ENCODE peak calls at places on chromosomes 4 and X, in four cellular contexts. V is dorsolateral prefrontal cortex, N is PC-3, Z is foreskin fibroblast. Y is an unnamed sample.

GRCh38 chrX:45515262-45516215 is 314.9 kb upstream of the DIPK2B start:
- DNase-seq in V (no peak), N (peak; percentile 97), Z (peak; percentile 93), Y (no peak)

GRCh38 chr4:89519771-89520170 is 212.2 kb upstream of the GPRIN3 start:
- DNase-seq in V (no peak), N (no peak), Z (no peak), Y (no peak)

GRCh38 chr4:7675612-7676320 is 241.0 kb upstream of the PSAPL1 start:
- DNase-seq in V (no peak), N (no peak), Z (no peak), Y (no peak)

GRCh38 chr4:27514711-27515110 is 654.1 kb downstream of the STIM2 start:
- DNase-seq in V (no peak), N (peak; percentile 48), Z (no peak), Y (no peak)

GRCh38 chr4:10077101-10077491 is 39.5 kb downstream of the WDR1 start:
- DNase-seq in V (no peak), N (no peak), Z (no peak), Y (no peak)

GRCh38 chr4:22220965-22221364 is 272.4 kb upstream of the KCNIP4 start:
- DNase-seq in V (no peak), N (no peak), Z (no peak), Y (no peak)

GRCh38 chr4:898869-899555 is 33.1 kb downstream of the GAK start:
- DNase-seq in V (peak; percentile 86), N (no peak), Z (no peak), Y (no peak)

GRCh38 chr4:109921384-109921808 is 8.7 kb downstream of the EGF start:
- DNase-seq in V (no peak), N (peak; percentile 84), Z (peak; percentile 80), Y (no peak)

GRCh38 chr4:139988863-139989765 is 164.9 kb downstream of the MAML3 start:
- DNase-seq in V (no peak), N (peak; percentile 94), Z (peak; percentile 96), Y (no peak)

GRCh38 chr4:24003926-24004325 is 114.1 kb upstream of the PPARGC1A start:
- DNase-seq in V (no peak), N (no peak), Z (peak; percentile 20), Y (no peak)

GRCh38 chr4:185205697-185206342 is 2.0 kb upstream of the CFAP97 start:
- DNase-seq in V (no peak), N (no peak), Z (no peak), Y (no peak)

GRCh38 chr4:185201983-185202962 is 1.5 kb downstream of the CFAP97 start:
- DNase-seq in V (no peak), N (no peak), Z (peak; percentile 51), Y (no peak)

GRCh38 chr4:185204238-185204910 is 574 bp upstream of the CFAP97 start:
- DNase-seq in V (no peak), N (peak; percentile 41), Z (peak; percentile 47), Y (no peak)

GRCh38 chr4:185202984-185203379 is 818 bp downstream of the CFAP97 start:
- DNase-seq in V (no peak), N (no peak), Z (no peak), Y (no peak)

DNA sequence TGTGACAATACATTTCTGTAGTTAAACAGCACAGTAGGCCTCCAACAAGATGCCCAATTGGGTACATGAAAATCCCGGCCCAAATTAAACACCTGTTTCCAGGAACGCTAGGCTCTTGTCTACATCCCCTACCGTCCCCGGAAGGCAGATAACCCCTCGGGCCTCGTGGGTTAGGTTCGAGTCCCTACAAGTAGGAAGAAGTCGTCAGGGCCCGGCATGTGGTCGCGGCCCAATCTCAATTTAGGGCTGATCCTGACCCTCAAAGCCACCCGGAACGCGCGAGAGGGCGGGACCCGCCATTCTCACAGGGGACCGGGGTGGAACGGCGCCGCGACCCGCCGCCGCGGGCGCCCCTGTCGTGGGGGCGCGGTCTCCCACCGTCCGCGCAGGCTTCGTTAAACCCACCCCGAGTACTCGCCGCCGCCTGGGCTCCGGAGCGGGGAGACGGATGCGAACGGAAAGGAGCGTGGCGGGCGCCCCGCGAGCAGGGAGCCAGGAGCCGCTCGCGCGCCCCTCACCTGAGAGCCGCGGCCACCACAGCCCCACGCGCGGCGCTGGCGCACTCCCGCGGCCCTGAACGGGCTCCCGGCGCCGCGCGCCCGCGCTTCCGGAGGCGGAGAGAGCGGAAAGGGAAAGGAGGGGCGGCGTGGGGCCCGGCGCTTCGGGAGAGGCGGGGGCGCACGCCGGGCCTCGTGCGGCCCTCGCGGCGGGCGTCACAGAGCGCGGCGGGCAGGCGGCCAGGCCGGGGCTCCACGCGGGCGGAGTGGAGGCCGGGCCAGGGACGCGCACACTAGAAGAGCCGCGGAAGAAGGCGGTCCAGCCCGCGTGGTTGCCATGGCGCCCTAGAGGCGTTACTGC is at the start of gene CFAP97:
- DNase-seq in V (peak; percentile 86), N (peak; percentile 77), Z (peak; percentile 97), Y (peak; percentile 82)
- TF ChIP-seq CTCF in V (peak; percentile 49), N (no peak), Z (no peak), Y (no peak)

DNA sequence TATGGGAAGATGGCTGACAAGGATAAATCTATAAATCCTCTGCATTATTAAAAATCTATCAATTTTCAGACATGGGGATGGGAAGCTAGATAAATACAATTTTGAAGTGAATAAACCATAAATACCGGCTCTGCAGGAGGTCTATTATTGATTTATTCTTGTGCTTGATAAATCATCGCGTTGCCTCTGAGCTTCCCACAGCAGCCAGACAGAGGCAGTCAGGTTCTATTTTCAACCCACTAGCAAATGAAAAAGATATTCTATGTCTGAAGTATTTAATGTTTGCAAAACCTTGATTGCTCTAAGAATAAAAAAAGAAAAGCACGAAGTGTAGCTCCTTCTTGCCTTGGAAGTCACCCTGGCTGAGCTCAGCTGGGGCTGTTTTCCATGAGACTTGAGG is 216.2 kb downstream of the DHRSX start:
- DNase-seq in V (no peak), N (no peak), Z (peak; percentile 50), Y (no peak)
- TF ChIP-seq CTCF in V (no peak), N (no peak), Z (no peak), Y (no peak)

GRCh38 chr4:158896459-158897238 is 127.8 kb downstream of the FNIP2 start:
- DNase-seq in V (no peak), N (no peak), Z (no peak), Y (no peak)

GRCh38 chr4:158894826-158895225 is 126.0 kb downstream of the FNIP2 start:
- DNase-seq in V (peak; percentile 17), N (no peak), Z (no peak), Y (no peak)

GRCh38 chr4:158890294-158890693 is 121.5 kb downstream of the FNIP2 start:
- DNase-seq in V (no peak), N (no peak), Z (no peak), Y (no peak)

GRCh38 chr4:158891256-158891655 is 122.4 kb downstream of the FNIP2 start:
- DNase-seq in V (no peak), N (no peak), Z (no peak), Y (no peak)

DNA sequence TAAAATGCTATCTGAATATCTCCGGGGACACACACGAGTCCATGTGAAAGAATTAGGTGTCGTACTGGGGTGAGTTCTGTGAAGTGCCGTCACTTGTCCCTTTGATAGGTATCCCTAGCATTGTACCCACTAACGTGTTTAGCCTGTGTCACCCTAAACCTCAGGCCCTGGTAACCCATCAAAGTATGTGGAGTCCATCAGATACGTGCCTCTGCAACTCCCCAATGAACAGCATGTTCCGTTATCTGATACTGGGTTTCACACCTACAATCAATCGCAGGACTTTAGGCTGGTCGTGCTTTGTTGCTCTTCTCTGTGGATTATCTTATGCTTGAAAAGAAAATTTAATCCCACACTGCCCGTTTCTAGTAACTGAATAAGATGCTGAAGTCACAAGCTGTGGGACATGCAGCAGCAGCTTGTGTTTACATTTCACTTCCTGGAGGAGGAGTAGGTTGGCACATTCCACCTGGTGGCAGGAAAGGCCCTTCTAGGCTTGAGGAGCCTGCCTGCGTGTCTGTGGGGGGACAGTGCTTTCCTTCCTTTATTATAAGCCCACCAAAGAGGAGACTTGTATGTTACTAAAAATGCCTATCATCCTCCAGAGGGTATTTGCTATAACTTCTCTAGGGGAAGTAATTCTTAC is 127.1 kb downstream of the FNIP2 start:
- DNase-seq in V (peak; percentile 14), N (peak; percentile 32), Z (peak; percentile 9), Y (no peak)
- TF ChIP-seq CTCF in V (no peak), N (peak; percentile 43), Z (no peak), Y (peak; percentile 27)

DNA sequence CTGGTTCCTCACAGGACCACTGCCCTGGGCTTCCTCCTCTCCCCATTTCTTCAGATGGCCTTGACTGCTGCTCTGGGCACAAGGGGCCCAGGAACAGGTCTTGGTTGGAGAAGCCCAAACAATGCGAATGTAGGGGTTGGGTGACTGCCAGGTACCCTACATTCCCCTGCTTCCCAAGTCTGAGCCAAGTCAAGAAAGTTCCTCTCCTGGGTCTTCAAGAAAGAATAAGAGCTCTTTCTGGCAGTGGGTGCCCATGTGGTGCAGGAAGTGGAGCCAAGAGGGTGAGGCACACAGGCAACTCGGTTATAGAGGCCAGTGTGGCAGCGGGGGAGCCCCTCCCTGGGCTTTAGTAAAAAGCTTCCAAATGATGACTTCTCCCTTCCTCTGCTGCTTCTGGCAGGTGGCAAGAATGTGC is 2.7 kb downstream of the SLC34A2 start:
- DNase-seq in V (no peak), N (no peak), Z (no peak), Y (no peak)
- TF ChIP-seq CTCF in V (no peak), N (no peak), Z (no peak), Y (no peak)

Y was measured in type B pancreatic cell.